ENCODE peak calls at places on chromosomes 11 and 22, in nine cellular contexts. One of them, this sample, is unnamed.

GRCh38 chr11:125886997-125887372 is 483 bp upstream of the HYLS1 start:
- DNase-seq in fibroblast of lung: peak; percentile 10
- DNase-seq in kidney epithelial cell: no peak
- DNase-seq in AG08396: no peak
- DNase-seq in activated CD4-positive, CD25-positive, alpha-beta regulatory T cell: no peak
- DNase-seq in CD8-positive, alpha-beta memory T cell: peak; percentile 40
- DNase-seq in hepatic stellate cell: peak; percentile 33
- DNase-seq in NCI-H510A treated with DMSO at 0.1 percent for 48 hours: no peak
- DNase-seq in activated CD4-positive, alpha-beta T cell treated with anti-CD3 and anti-CD28 coated beads, Interleukin-2, amount 50 U/mL, for 4 hours: peak; percentile 22
- DNase-seq in this sample: no peak

GRCh38 chr22:29096736-29097669 is 24.2 kb downstream of the KREMEN1 start:
- DNase-seq in fibroblast of lung: no peak
- DNase-seq in activated CD4-positive, CD25-positive, alpha-beta regulatory T cell: no peak
- DNase-seq in activated CD4-positive, alpha-beta T cell treated with anti-CD3 and anti-CD28 coated beads, Interleukin-2, amount 50 U/mL, for 4 hours: no peak
- DNase-seq in NCI-H510A treated with DMSO at 0.1 percent for 48 hours: peak; percentile 62
- DNase-seq in hepatic stellate cell: no peak
- DNase-seq in kidney epithelial cell: no peak
- DNase-seq in AG08396: no peak
- DNase-seq in CD8-positive, alpha-beta memory T cell: no peak
- DNase-seq in this sample: no peak

GRCh38 chr22:44024288-44024908 is at the start of gene PARVB:
- DNase-seq in fibroblast of lung: no peak
- DNase-seq in CD8-positive, alpha-beta memory T cell: no peak
- DNase-seq in kidney epithelial cell: no peak
- DNase-seq in AG08396: peak; percentile 66
- DNase-seq in activated CD4-positive, alpha-beta T cell treated with anti-CD3 and anti-CD28 coated beads, Interleukin-2, amount 50 U/mL, for 4 hours: no peak
- DNase-seq in NCI-H510A treated with DMSO at 0.1 percent for 48 hours: no peak
- DNase-seq in hepatic stellate cell: peak; percentile 50
- DNase-seq in activated CD4-positive, CD25-positive, alpha-beta regulatory T cell: no peak
- DNase-seq in this sample: no peak

GRCh38 chr11:26121466-26121865 is 210.5 kb upstream of the ANO3 start:
- DNase-seq in CD8-positive, alpha-beta memory T cell: no peak
- DNase-seq in kidney epithelial cell: no peak
- DNase-seq in hepatic stellate cell: no peak
- DNase-seq in activated CD4-positive, alpha-beta T cell treated with anti-CD3 and anti-CD28 coated beads, Interleukin-2, amount 50 U/mL, for 4 hours: no peak
- DNase-seq in activated CD4-positive, CD25-positive, alpha-beta regulatory T cell: no peak
- DNase-seq in NCI-H510A treated with DMSO at 0.1 percent for 48 hours: no peak
- DNase-seq in fibroblast of lung: no peak
- DNase-seq in AG08396: no peak
- DNase-seq in this sample: no peak

GRCh38 chr11:118620529-118621070 is 13.2 kb downstream of the PHLDB1 start:
- DNase-seq in CD8-positive, alpha-beta memory T cell: no peak
- DNase-seq in NCI-H510A treated with DMSO at 0.1 percent for 48 hours: no peak
- DNase-seq in AG08396: no peak
- DNase-seq in activated CD4-positive, CD25-positive, alpha-beta regulatory T cell: no peak
- DNase-seq in fibroblast of lung: peak; percentile 15
- DNase-seq in hepatic stellate cell: no peak
- DNase-seq in activated CD4-positive, alpha-beta T cell treated with anti-CD3 and anti-CD28 coated beads, Interleukin-2, amount 50 U/mL, for 4 hours: no peak
- DNase-seq in kidney epithelial cell: no peak
- DNase-seq in this sample: no peak

GRCh38 chr11:100671471-100671870 is 15.6 kb upstream of the ARHGAP42 start:
- DNase-seq in CD8-positive, alpha-beta memory T cell: no peak
- DNase-seq in fibroblast of lung: peak; percentile 62
- DNase-seq in kidney epithelial cell: no peak
- DNase-seq in activated CD4-positive, CD25-positive, alpha-beta regulatory T cell: no peak
- DNase-seq in AG08396: no peak
- DNase-seq in hepatic stellate cell: no peak
- DNase-seq in activated CD4-positive, alpha-beta T cell treated with anti-CD3 and anti-CD28 coated beads, Interleukin-2, amount 50 U/mL, for 4 hours: no peak
- DNase-seq in NCI-H510A treated with DMSO at 0.1 percent for 48 hours: no peak
- DNase-seq in this sample: no peak

GRCh38 chr11:73404048-73404447 is 27.8 kb downstream of the RELT start:
- DNase-seq in NCI-H510A treated with DMSO at 0.1 percent for 48 hours: peak; percentile 19
- DNase-seq in fibroblast of lung: no peak
- DNase-seq in activated CD4-positive, CD25-positive, alpha-beta regulatory T cell: no peak
- DNase-seq in kidney epithelial cell: no peak
- DNase-seq in AG08396: peak; percentile 79
- DNase-seq in hepatic stellate cell: peak; percentile 82
- DNase-seq in activated CD4-positive, alpha-beta T cell treated with anti-CD3 and anti-CD28 coated beads, Interleukin-2, amount 50 U/mL, for 4 hours: no peak
- DNase-seq in CD8-positive, alpha-beta memory T cell: no peak
- DNase-seq in this sample: peak; percentile 12

GRCh38 chr11:134658481-134659080 is 246.5 kb upstream of the B3GAT1 start:
- DNase-seq in fibroblast of lung: no peak
- DNase-seq in activated CD4-positive, CD25-positive, alpha-beta regulatory T cell: no peak
- DNase-seq in NCI-H510A treated with DMSO at 0.1 percent for 48 hours: no peak
- DNase-seq in CD8-positive, alpha-beta memory T cell: no peak
- DNase-seq in AG08396: no peak
- DNase-seq in hepatic stellate cell: no peak
- DNase-seq in kidney epithelial cell: no peak
- DNase-seq in activated CD4-positive, alpha-beta T cell treated with anti-CD3 and anti-CD28 coated beads, Interleukin-2, amount 50 U/mL, for 4 hours: no peak
- DNase-seq in this sample: no peak

GRCh38 chr22:32204856-32205722 is at the start of gene RFPL2:
- DNase-seq in CD8-positive, alpha-beta memory T cell: peak; percentile 56
- DNase-seq in kidney epithelial cell: no peak
- DNase-seq in activated CD4-positive, CD25-positive, alpha-beta regulatory T cell: no peak
- DNase-seq in NCI-H510A treated with DMSO at 0.1 percent for 48 hours: peak; percentile 87
- DNase-seq in activated CD4-positive, alpha-beta T cell treated with anti-CD3 and anti-CD28 coated beads, Interleukin-2, amount 50 U/mL, for 4 hours: no peak
- DNase-seq in hepatic stellate cell: peak; percentile 65
- DNase-seq in AG08396: no peak
- DNase-seq in fibroblast of lung: peak; percentile 27
- DNase-seq in this sample: no peak

GRCh38 chr22:25008666-25009065 is 56.1 kb downstream of the KIAA1671 start:
- DNase-seq in CD8-positive, alpha-beta memory T cell: no peak
- DNase-seq in AG08396: no peak
- DNase-seq in kidney epithelial cell: peak; percentile 94
- DNase-seq in NCI-H510A treated with DMSO at 0.1 percent for 48 hours: no peak
- DNase-seq in activated CD4-positive, CD25-positive, alpha-beta regulatory T cell: no peak
- DNase-seq in hepatic stellate cell: no peak
- DNase-seq in fibroblast of lung: no peak
- DNase-seq in activated CD4-positive, alpha-beta T cell treated with anti-CD3 and anti-CD28 coated beads, Interleukin-2, amount 50 U/mL, for 4 hours: no peak
- DNase-seq in this sample: no peak

GRCh38 chr11:27673979-27674663 is 26.1 kb downstream of the BDNF start:
- DNase-seq in activated CD4-positive, alpha-beta T cell treated with anti-CD3 and anti-CD28 coated beads, Interleukin-2, amount 50 U/mL, for 4 hours: no peak
- DNase-seq in AG08396: no peak
- DNase-seq in fibroblast of lung: no peak
- DNase-seq in kidney epithelial cell: no peak
- DNase-seq in hepatic stellate cell: no peak
- DNase-seq in activated CD4-positive, CD25-positive, alpha-beta regulatory T cell: no peak
- DNase-seq in NCI-H510A treated with DMSO at 0.1 percent for 48 hours: no peak
- DNase-seq in CD8-positive, alpha-beta memory T cell: no peak
- DNase-seq in this sample: no peak

GRCh38 chr11:65719887-65720236 is 736 bp downstream of the RNASEH2C start:
- DNase-seq in NCI-H510A treated with DMSO at 0.1 percent for 48 hours: no peak
- DNase-seq in activated CD4-positive, CD25-positive, alpha-beta regulatory T cell: no peak
- DNase-seq in kidney epithelial cell: no peak
- DNase-seq in CD8-positive, alpha-beta memory T cell: no peak
- DNase-seq in AG08396: peak; percentile 51
- DNase-seq in hepatic stellate cell: peak; percentile 67
- DNase-seq in activated CD4-positive, alpha-beta T cell treated with anti-CD3 and anti-CD28 coated beads, Interleukin-2, amount 50 U/mL, for 4 hours: no peak
- DNase-seq in fibroblast of lung: peak; percentile 55
- DNase-seq in this sample: no peak

GRCh38 chr11:64410396-64410718 is 51.4 kb downstream of the RPS6KA4 start:
- DNase-seq in fibroblast of lung: no peak
- DNase-seq in kidney epithelial cell: no peak
- DNase-seq in activated CD4-positive, CD25-positive, alpha-beta regulatory T cell: no peak
- DNase-seq in CD8-positive, alpha-beta memory T cell: no peak
- DNase-seq in NCI-H510A treated with DMSO at 0.1 percent for 48 hours: no peak
- DNase-seq in hepatic stellate cell: no peak
- DNase-seq in activated CD4-positive, alpha-beta T cell treated with anti-CD3 and anti-CD28 coated beads, Interleukin-2, amount 50 U/mL, for 4 hours: no peak
- DNase-seq in AG08396: no peak
- DNase-seq in this sample: no peak

GRCh38 chr11:69938206-69938605 is 119.0 kb upstream of the FGF3 start:
- DNase-seq in activated CD4-positive, alpha-beta T cell treated with anti-CD3 and anti-CD28 coated beads, Interleukin-2, amount 50 U/mL, for 4 hours: no peak
- DNase-seq in NCI-H510A treated with DMSO at 0.1 percent for 48 hours: no peak
- DNase-seq in fibroblast of lung: no peak
- DNase-seq in CD8-positive, alpha-beta memory T cell: no peak
- DNase-seq in hepatic stellate cell: no peak
- DNase-seq in kidney epithelial cell: no peak
- DNase-seq in activated CD4-positive, CD25-positive, alpha-beta regulatory T cell: no peak
- DNase-seq in AG08396: no peak
- DNase-seq in this sample: no peak

GRCh38 chr11:130003717-130004001 is 1.0 kb upstream of the PRDM10 start:
- DNase-seq in NCI-H510A treated with DMSO at 0.1 percent for 48 hours: no peak
- DNase-seq in hepatic stellate cell: no peak
- DNase-seq in AG08396: no peak
- DNase-seq in CD8-positive, alpha-beta memory T cell: no peak
- DNase-seq in fibroblast of lung: no peak
- DNase-seq in activated CD4-positive, alpha-beta T cell treated with anti-CD3 and anti-CD28 coated beads, Interleukin-2, amount 50 U/mL, for 4 hours: no peak
- DNase-seq in activated CD4-positive, CD25-positive, alpha-beta regulatory T cell: no peak
- DNase-seq in kidney epithelial cell: no peak
- DNase-seq in this sample: no peak

GRCh38 chr22:32951081-32951806 is 106.9 kb downstream of the SYN3 start:
- DNase-seq in activated CD4-positive, alpha-beta T cell treated with anti-CD3 and anti-CD28 coated beads, Interleukin-2, amount 50 U/mL, for 4 hours: no peak
- DNase-seq in kidney epithelial cell: no peak
- DNase-seq in AG08396: no peak
- DNase-seq in NCI-H510A treated with DMSO at 0.1 percent for 48 hours: no peak
- DNase-seq in fibroblast of lung: no peak
- DNase-seq in activated CD4-positive, CD25-positive, alpha-beta regulatory T cell: no peak
- DNase-seq in hepatic stellate cell: no peak
- DNase-seq in CD8-positive, alpha-beta memory T cell: no peak
- DNase-seq in this sample: no peak

GRCh38 chr11:127620660-127621059 is 620.1 kb upstream of the KIRREL3 start:
- DNase-seq in AG08396: no peak
- DNase-seq in CD8-positive, alpha-beta memory T cell: no peak
- DNase-seq in NCI-H510A treated with DMSO at 0.1 percent for 48 hours: no peak
- DNase-seq in kidney epithelial cell: no peak
- DNase-seq in fibroblast of lung: peak; percentile 26
- DNase-seq in activated CD4-positive, CD25-positive, alpha-beta regulatory T cell: no peak
- DNase-seq in activated CD4-positive, alpha-beta T cell treated with anti-CD3 and anti-CD28 coated beads, Interleukin-2, amount 50 U/mL, for 4 hours: no peak
- DNase-seq in hepatic stellate cell: no peak
- DNase-seq in this sample: no peak

GRCh38 chr22:43238526-43239006 is 51.6 kb upstream of the TTLL12 start:
- DNase-seq in NCI-H510A treated with DMSO at 0.1 percent for 48 hours: no peak
- DNase-seq in activated CD4-positive, alpha-beta T cell treated with anti-CD3 and anti-CD28 coated beads, Interleukin-2, amount 50 U/mL, for 4 hours: no peak
- DNase-seq in CD8-positive, alpha-beta memory T cell: no peak
- DNase-seq in hepatic stellate cell: no peak
- DNase-seq in kidney epithelial cell: no peak
- DNase-seq in AG08396: no peak
- DNase-seq in activated CD4-positive, CD25-positive, alpha-beta regulatory T cell: no peak
- DNase-seq in fibroblast of lung: no peak
- DNase-seq in this sample: no peak

GRCh38 chr11:12725047-12725862 is 51.0 kb downstream of the TEAD1 start:
- DNase-seq in AG08396: no peak
- DNase-seq in CD8-positive, alpha-beta memory T cell: no peak
- DNase-seq in activated CD4-positive, CD25-positive, alpha-beta regulatory T cell: no peak
- DNase-seq in fibroblast of lung: peak; percentile 16
- DNase-seq in kidney epithelial cell: no peak
- DNase-seq in activated CD4-positive, alpha-beta T cell treated with anti-CD3 and anti-CD28 coated beads, Interleukin-2, amount 50 U/mL, for 4 hours: no peak
- DNase-seq in NCI-H510A treated with DMSO at 0.1 percent for 48 hours: no peak
- DNase-seq in hepatic stellate cell: no peak
- DNase-seq in this sample: no peak

GRCh38 chr11:123035831-123036230 is 26.1 kb downstream of the HSPA8 start:
- DNase-seq in activated CD4-positive, CD25-positive, alpha-beta regulatory T cell: no peak
- DNase-seq in kidney epithelial cell: no peak
- DNase-seq in fibroblast of lung: no peak
- DNase-seq in CD8-positive, alpha-beta memory T cell: no peak
- DNase-seq in hepatic stellate cell: no peak
- DNase-seq in AG08396: no peak
- DNase-seq in activated CD4-positive, alpha-beta T cell treated with anti-CD3 and anti-CD28 coated beads, Interleukin-2, amount 50 U/mL, for 4 hours: no peak
- DNase-seq in NCI-H510A treated with DMSO at 0.1 percent for 48 hours: no peak
- DNase-seq in this sample: no peak

GRCh38 chr22:48305726-48306235 is 1521.9 kb downstream of the BRD1 start:
- DNase-seq in NCI-H510A treated with DMSO at 0.1 percent for 48 hours: no peak
- DNase-seq in hepatic stellate cell: no peak
- DNase-seq in kidney epithelial cell: no peak
- DNase-seq in fibroblast of lung: no peak
- DNase-seq in activated CD4-positive, CD25-positive, alpha-beta regulatory T cell: no peak
- DNase-seq in activated CD4-positive, alpha-beta T cell treated with anti-CD3 and anti-CD28 coated beads, Interleukin-2, amount 50 U/mL, for 4 hours: no peak
- DNase-seq in AG08396: no peak
- DNase-seq in CD8-positive, alpha-beta memory T cell: no peak
- DNase-seq in this sample: no peak

GRCh38 chr11:68928481-68928880 is 24.8 kb downstream of the IGHMBP2 start:
- DNase-seq in NCI-H510A treated with DMSO at 0.1 percent for 48 hours: no peak
- DNase-seq in activated CD4-positive, alpha-beta T cell treated with anti-CD3 and anti-CD28 coated beads, Interleukin-2, amount 50 U/mL, for 4 hours: no peak
- DNase-seq in activated CD4-positive, CD25-positive, alpha-beta regulatory T cell: no peak
- DNase-seq in CD8-positive, alpha-beta memory T cell: no peak
- DNase-seq in fibroblast of lung: no peak
- DNase-seq in hepatic stellate cell: no peak
- DNase-seq in AG08396: no peak
- DNase-seq in kidney epithelial cell: no peak
- DNase-seq in this sample: no peak

GRCh38 chr22:35418088-35418487 is 18.1 kb downstream of the MCM5 start:
- DNase-seq in CD8-positive, alpha-beta memory T cell: no peak
- DNase-seq in hepatic stellate cell: peak; percentile 21
- DNase-seq in NCI-H510A treated with DMSO at 0.1 percent for 48 hours: no peak
- DNase-seq in activated CD4-positive, CD25-positive, alpha-beta regulatory T cell: no peak
- DNase-seq in AG08396: peak; percentile 53
- DNase-seq in kidney epithelial cell: no peak
- DNase-seq in fibroblast of lung: no peak
- DNase-seq in activated CD4-positive, alpha-beta T cell treated with anti-CD3 and anti-CD28 coated beads, Interleukin-2, amount 50 U/mL, for 4 hours: no peak
- DNase-seq in this sample: no peak

GRCh38 chr22:49663311-49663711 is 164.4 kb downstream of the BRD1 start:
- DNase-seq in activated CD4-positive, alpha-beta T cell treated with anti-CD3 and anti-CD28 coated beads, Interleukin-2, amount 50 U/mL, for 4 hours: no peak
- DNase-seq in hepatic stellate cell: no peak
- DNase-seq in activated CD4-positive, CD25-positive, alpha-beta regulatory T cell: no peak
- DNase-seq in kidney epithelial cell: no peak
- DNase-seq in CD8-positive, alpha-beta memory T cell: no peak
- DNase-seq in NCI-H510A treated with DMSO at 0.1 percent for 48 hours: no peak
- DNase-seq in AG08396: no peak
- DNase-seq in fibroblast of lung: no peak
- DNase-seq in this sample: no peak

GRCh38 chr11:127996825-127997224 is 590.5 kb downstream of the ETS1 start:
- DNase-seq in activated CD4-positive, CD25-positive, alpha-beta regulatory T cell: no peak
- DNase-seq in AG08396: peak; percentile 22
- DNase-seq in CD8-positive, alpha-beta memory T cell: no peak
- DNase-seq in hepatic stellate cell: no peak
- DNase-seq in NCI-H510A treated with DMSO at 0.1 percent for 48 hours: no peak
- DNase-seq in activated CD4-positive, alpha-beta T cell treated with anti-CD3 and anti-CD28 coated beads, Interleukin-2, amount 50 U/mL, for 4 hours: no peak
- DNase-seq in kidney epithelial cell: no peak
- DNase-seq in fibroblast of lung: peak; percentile 69
- DNase-seq in this sample: no peak

GRCh38 chr11:101617735-101618332 is 34.0 kb upstream of the TRPC6 start:
- DNase-seq in NCI-H510A treated with DMSO at 0.1 percent for 48 hours: no peak
- DNase-seq in fibroblast of lung: peak; percentile 37
- DNase-seq in activated CD4-positive, alpha-beta T cell treated with anti-CD3 and anti-CD28 coated beads, Interleukin-2, amount 50 U/mL, for 4 hours: no peak
- DNase-seq in AG08396: no peak
- DNase-seq in hepatic stellate cell: no peak
- DNase-seq in activated CD4-positive, CD25-positive, alpha-beta regulatory T cell: no peak
- DNase-seq in CD8-positive, alpha-beta memory T cell: no peak
- DNase-seq in kidney epithelial cell: peak; percentile 18
- DNase-seq in this sample: no peak

GRCh38 chr11:37409124-37409523 is 811.1 kb upstream of the RAG2 start:
- DNase-seq in CD8-positive, alpha-beta memory T cell: no peak
- DNase-seq in hepatic stellate cell: no peak
- DNase-seq in kidney epithelial cell: peak; percentile 14
- DNase-seq in NCI-H510A treated with DMSO at 0.1 percent for 48 hours: no peak
- DNase-seq in activated CD4-positive, alpha-beta T cell treated with anti-CD3 and anti-CD28 coated beads, Interleukin-2, amount 50 U/mL, for 4 hours: no peak
- DNase-seq in fibroblast of lung: peak; percentile 68
- DNase-seq in activated CD4-positive, CD25-positive, alpha-beta regulatory T cell: no peak
- DNase-seq in AG08396: no peak
- DNase-seq in this sample: no peak

GRCh38 chr22:45435544-45436139 is 22.1 kb downstream of the RIBC2 start:
- DNase-seq in AG08396: peak; percentile 88
- DNase-seq in hepatic stellate cell: peak; percentile 85
- DNase-seq in activated CD4-positive, CD25-positive, alpha-beta regulatory T cell: peak; percentile 58
- DNase-seq in fibroblast of lung: peak; percentile 79
- DNase-seq in CD8-positive, alpha-beta memory T cell: peak; percentile 72
- DNase-seq in kidney epithelial cell: peak; percentile 56
- DNase-seq in activated CD4-positive, alpha-beta T cell treated with anti-CD3 and anti-CD28 coated beads, Interleukin-2, amount 50 U/mL, for 4 hours: peak; percentile 77
- DNase-seq in NCI-H510A treated with DMSO at 0.1 percent for 48 hours: peak; percentile 69
- DNase-seq in this sample: peak; percentile 50

GRCh38 chr11:22192289-22192641 is 620 bp upstream of the ANO5 start:
- DNase-seq in activated CD4-positive, alpha-beta T cell treated with anti-CD3 and anti-CD28 coated beads, Interleukin-2, amount 50 U/mL, for 4 hours: no peak
- DNase-seq in CD8-positive, alpha-beta memory T cell: no peak
- DNase-seq in AG08396: peak; percentile 12
- DNase-seq in kidney epithelial cell: no peak
- DNase-seq in NCI-H510A treated with DMSO at 0.1 percent for 48 hours: peak; percentile 9
- DNase-seq in fibroblast of lung: peak; percentile 0
- DNase-seq in activated CD4-positive, CD25-positive, alpha-beta regulatory T cell: no peak
- DNase-seq in hepatic stellate cell: no peak
- DNase-seq in this sample: no peak

GRCh38 chr11:2751523-2752203 is 51.9 kb upstream of the KCNQ1OT1 start:
- DNase-seq in kidney epithelial cell: no peak
- DNase-seq in NCI-H510A treated with DMSO at 0.1 percent for 48 hours: no peak
- DNase-seq in hepatic stellate cell: no peak
- DNase-seq in AG08396: no peak
- DNase-seq in activated CD4-positive, alpha-beta T cell treated with anti-CD3 and anti-CD28 coated beads, Interleukin-2, amount 50 U/mL, for 4 hours: no peak
- DNase-seq in CD8-positive, alpha-beta memory T cell: no peak
- DNase-seq in fibroblast of lung: no peak
- DNase-seq in activated CD4-positive, CD25-positive, alpha-beta regulatory T cell: no peak
- DNase-seq in this sample: no peak